ENCODE peak calls at places on chromosomes 13 and 19, in five cellular contexts. D is left ventricle myocardium inferior, R is SJSA1, Z is IMR-90, M is ovary. J is an unnamed sample.

GRCh38 chr13:20127563-20128458 is 33.0 kb downstream of the GJA3 start:
- DNase-seq in M (peak; percentile 70), Z (peak; percentile 16), D (peak; percentile 77), R (peak; percentile 49), J (peak; percentile 90)

GRCh38 chr19:16118489-16119033 is 6.9 kb downstream of the RAB8A start:
- DNase-seq in Z (no peak), D (no peak), M (no peak), R (no peak), J (no peak)

GRCh38 chr13:60611523-60611922 is 214.5 kb downstream of the TDRD3 start:
- DNase-seq in Z (no peak), D (no peak), R (no peak), M (no peak), J (no peak)

GRCh38 chr13:100063333-100063732 is 25.6 kb upstream of the PCCA start:
- DNase-seq in R (peak; percentile 55), Z (peak; percentile 44), M (no peak), D (no peak), J (no peak)

GRCh38 chr19:29680447-29680846 is 15.2 kb downstream of the PLEKHF1 start:
- DNase-seq in M (no peak), R (no peak), Z (no peak), D (peak; percentile 53), J (no peak)

GRCh38 chr19:31717316-31717715 is 368.1 kb upstream of the TSHZ3 start:
- DNase-seq in D (no peak), M (no peak), R (no peak), Z (no peak), J (no peak)

GRCh38 chr13:73900591-73900990 is 233.6 kb downstream of the KLF12 start:
- DNase-seq in R (no peak), D (no peak), M (no peak), Z (no peak), J (no peak)

GRCh38 chr13:72314210-72314609 is 413.2 kb downstream of the MZT1 start:
- DNase-seq in M (no peak), R (no peak), Z (no peak), D (no peak), J (no peak)

GRCh38 chr19:2729943-2730818 is 9.0 kb upstream of the DIRAS1 start:
- DNase-seq in R (peak; percentile 43), Z (no peak), D (no peak), M (no peak), J (no peak)

GRCh38 chr13:46296920-46297319 is 85.2 kb downstream of the LRRC63 start:
- DNase-seq in D (no peak), Z (peak; percentile 67), M (no peak), R (no peak), J (no peak)

GRCh38 chr13:44322928-44323327 is 50.7 kb upstream of the SERP2 start:
- DNase-seq in M (no peak), R (no peak), D (no peak), Z (no peak), J (no peak)

GRCh38 chr13:101025519-101025918 is 350.9 kb upstream of the TMTC4 start:
- DNase-seq in M (no peak), R (no peak), Z (no peak), D (no peak), J (no peak)

GRCh38 chr13:110407021-110407420 is 99.9 kb downstream of the COL4A2 start:
- DNase-seq in Z (no peak), D (no peak), M (no peak), R (peak; percentile 61), J (no peak)

GRCh38 chr13:60329221-60329983 is 67.6 kb upstream of the TDRD3 start:
- DNase-seq in R (no peak), Z (peak; percentile 16), D (no peak), M (no peak), J (no peak)

GRCh38 chr13:102948006-102948405 is 102.2 kb downstream of the ERCC5 start:
- DNase-seq in D (no peak), R (no peak), M (no peak), Z (no peak), J (peak; percentile 52)

GRCh38 chr13:45907501-45907900 is 55.9 kb upstream of the SIAH3 start:
- DNase-seq in D (no peak), R (no peak), Z (no peak), M (no peak), J (no peak)

GRCh38 chr19:55935206-55935605 is 3.1 kb upstream of the NLRP13 start:
- DNase-seq in R (no peak), Z (no peak), D (no peak), M (no peak), J (no peak)

GRCh38 chr13:90738881-90739280 is 608.6 kb upstream of the MIR17HG start:
- DNase-seq in R (no peak), D (no peak), M (no peak), Z (no peak), J (no peak)

GRCh38 chr13:50679321-50679720 is 164.2 kb downstream of the DLEU7 start:
- DNase-seq in D (no peak), Z (no peak), R (no peak), M (no peak), J (no peak)

GRCh38 chr19:53906211-53907192 is 2.6 kb upstream of the CACNG7 start:
- DNase-seq in D (peak; percentile 42), R (no peak), M (peak; percentile 31), Z (no peak), J (no peak)

GRCh38 chr13:30004204-30004603 is 153.8 kb upstream of the UBL3 start:
- DNase-seq in Z (peak; percentile 48), M (no peak), D (no peak), R (no peak), J (no peak)

GRCh38 chr19:6066661-6067646 is 43.3 kb downstream of the RFX2 start:
- DNase-seq in M (peak; percentile 86), R (peak; percentile 88), D (peak; percentile 93), Z (peak; percentile 86), J (peak; percentile 96)

GRCh38 chr13:104823071-104823470 is 1712.4 kb downstream of the EFNB2 start:
- DNase-seq in Z (no peak), M (no peak), D (no peak), R (no peak), J (no peak)

GRCh38 chr13:28375250-28375930 is 119.5 kb downstream of the FLT1 start:
- DNase-seq in M (no peak), R (no peak), D (no peak), Z (no peak), J (no peak)

GRCh38 chr19:45972081-45972943 is 1.4 kb downstream of the NOVA2 start:
- DNase-seq in Z (no peak), R (no peak), D (peak; percentile 21), M (no peak), J (no peak)
- H3K4me3 ChIP-seq in Z (no peak overlapping the region), R (no peak overlapping the region), D (peak overlapping the region; percentile 67), M (no peak overlapping the region), J (peak overlapping the region; percentile 75)

GRCh38 chr19:34962281-34962944 is 1.6 kb downstream of the ZNF792 start:
- DNase-seq in M (no peak), D (no peak), R (no peak), Z (peak; percentile 16), J (no peak)

GRCh38 chr19:34961775-34962174 is 2.3 kb downstream of the ZNF792 start:
- DNase-seq in D (no peak), M (no peak), Z (no peak), R (no peak), J (no peak)

GRCh38 chr19:34962945-34963530 is 991 bp downstream of the ZNF792 start:
- DNase-seq in R (no peak), Z (peak; percentile 5), D (no peak), M (no peak), J (peak; percentile 59)

GRCh38 chr19:34960103-34960805 is 3.8 kb downstream of the ZNF792 start:
- DNase-seq in R (peak; percentile 76), Z (peak; percentile 86), M (no peak), D (no peak), J (no peak)

GRCh38 chr19:34960940-34961679 is 2.9 kb downstream of the ZNF792 start:
- DNase-seq in R (no peak), M (no peak), D (no peak), Z (no peak), J (no peak)
- H3K4me3 ChIP-seq in R (no peak overlapping the region), M (no peak overlapping the region), D (no peak overlapping the region), Z (no peak overlapping the region), J (no peak overlapping the region)

DNA sequence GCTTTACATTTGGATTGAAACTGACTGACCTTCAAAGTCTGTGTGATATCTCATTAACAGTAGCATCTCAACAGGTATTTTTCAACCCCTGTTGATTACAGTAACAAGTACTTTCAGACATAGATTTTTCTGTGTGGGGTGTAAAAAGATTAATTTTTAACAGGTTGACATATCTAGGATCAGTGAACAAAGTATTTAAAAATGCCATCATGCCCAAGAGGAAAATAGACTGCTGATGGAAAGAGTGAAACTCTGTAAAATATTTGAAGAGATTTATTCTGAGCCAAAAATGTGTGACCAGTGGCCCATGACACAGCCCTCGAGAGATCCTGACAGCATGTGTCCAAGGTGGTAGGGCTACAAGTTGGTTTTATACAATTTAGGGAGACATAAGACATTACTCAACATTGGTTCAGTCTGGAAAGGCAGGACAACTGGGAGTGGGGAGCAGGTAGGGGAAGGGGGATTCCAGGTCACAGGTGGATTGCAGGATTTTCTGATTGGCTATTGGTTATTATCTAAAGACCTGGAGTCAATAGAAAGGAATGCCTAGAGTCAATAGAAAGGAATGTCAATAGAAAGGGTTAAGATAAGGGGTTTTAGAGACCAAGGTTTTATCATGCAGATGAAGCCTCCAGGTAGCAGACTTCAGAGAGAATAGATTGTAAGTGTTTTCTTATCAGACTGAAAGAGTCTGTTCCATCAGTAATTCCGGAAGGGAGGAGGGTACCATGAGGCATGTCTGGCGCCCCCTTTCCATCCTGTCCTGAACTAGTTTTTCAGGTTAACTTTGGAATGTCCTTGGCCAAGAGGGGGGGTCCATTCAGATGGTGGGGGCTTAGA is 29.1 kb downstream of the TNFRSF19 start:
- DNase-seq in R (no peak), Z (no peak), D (no peak), M (no peak), J (no peak)
- H3K4me3 ChIP-seq in R (no peak overlapping the region), Z (no peak overlapping the region), D (no peak overlapping the region), M (no peak overlapping the region), J (no peak overlapping the region)

GRCh38 chr19:50204811-50205675 is 1.6 kb downstream of the MYH14 start:
- DNase-seq in M (peak; percentile 31), Z (no peak), R (no peak), D (peak; percentile 65), J (peak; percentile 86)

GRCh38 chr19:50202962-50203280 is 501 bp upstream of the MYH14 start:
- DNase-seq in R (no peak), M (no peak), Z (no peak), D (no peak), J (no peak)

GRCh38 chr19:50204081-50204428 is 633 bp downstream of the MYH14 start:
- DNase-seq in M (no peak), D (no peak), Z (no peak), R (no peak), J (no peak)

GRCh38 chr19:50202399-50202798 is 1.0 kb upstream of the MYH14 start:
- DNase-seq in R (no peak), D (no peak), M (no peak), Z (no peak), J (no peak)

DNA sequence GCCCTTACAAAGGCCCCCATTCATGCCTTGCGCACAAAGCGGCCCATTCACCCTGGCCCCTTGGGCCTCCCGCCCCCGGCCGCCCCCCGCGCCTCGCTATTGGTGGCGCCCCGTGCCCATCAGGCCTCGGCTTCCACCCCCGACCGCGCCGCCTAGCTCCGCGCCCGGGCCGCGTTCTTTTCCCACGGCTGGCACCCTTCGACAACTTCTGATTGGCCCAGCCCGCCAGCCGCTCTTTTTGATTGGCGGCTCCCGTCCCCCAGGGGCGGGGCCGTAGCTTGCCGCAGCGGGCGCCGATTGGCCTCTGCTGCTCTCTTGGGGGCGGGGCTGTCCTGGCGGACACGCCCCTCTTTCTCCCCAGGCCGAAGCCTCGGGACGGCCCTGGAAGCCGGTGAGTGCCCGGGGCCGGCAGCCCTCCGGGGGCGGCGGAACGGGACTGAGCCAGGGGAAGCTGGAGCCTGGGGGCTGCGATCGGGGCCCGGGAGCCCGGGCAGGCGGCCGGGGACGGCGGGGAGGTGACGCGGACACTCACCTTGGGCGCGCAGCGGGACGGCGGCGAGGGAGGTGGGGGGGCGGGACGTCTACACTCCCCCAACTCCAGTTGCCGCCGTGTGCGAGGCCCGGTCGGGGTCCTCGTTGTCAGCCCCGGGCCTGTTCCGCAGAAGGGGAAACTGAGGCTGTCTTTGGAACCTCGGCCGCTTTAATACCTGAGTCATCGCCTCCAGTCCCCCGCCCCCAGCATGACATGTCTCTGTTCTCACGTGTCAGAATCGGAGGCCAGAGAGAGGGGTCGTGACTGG is at the start of gene MYH14:
- DNase-seq in D (peak; percentile 87), M (peak; percentile 58), R (no peak), Z (no peak), J (peak; percentile 94)
- H3K4me3 ChIP-seq in D (peak within 1 kb of the TSS; percentile 75), M (peak within 1 kb of the TSS; percentile 25), R (no peak within 1 kb of the TSS), Z (no peak within 1 kb of the TSS), J (peak within 1 kb of the TSS; percentile 67)

J was measured in right cardiac atrium.